ENCODE peak calls at places on chromosomes 4 and X, in eight cellular contexts. R is mesendoderm, E is suprapubic skin, O is left ventricle myocardium inferior, Q is cardiac muscle cell, D is HepG2, B is OCI-LY7, P is prostate gland. N is an unnamed sample.

GRCh38 chr4:94420356-94420755 is 31.4 kb upstream of the PDLIM5 start:
- DNase-seq in R (no peak), E (no peak), O (no peak), Q (no peak), D (no peak), B (no peak), P (no peak), N (no peak)

GRCh38 chrX:16124201-16124600 is 836 bp downstream of the GRPR start:
- DNase-seq in R (no peak), E (no peak), O (no peak), Q (no peak), D (no peak), B (no peak), P (no peak), N (no peak)

GRCh38 chr4:38673109-38673978 is 9.3 kb downstream of the KLF3 start:
- DNase-seq in R (no peak), E (peak; percentile 84), O (peak; percentile 67), Q (peak; percentile 25), D (peak; percentile 95), B (no peak), P (peak; percentile 72), N (peak; percentile 65)

GRCh38 chr4:125891597-125892258 is 577.0 kb downstream of the FAT4 start:
- DNase-seq in R (no peak), E (no peak), O (no peak), Q (no peak), D (no peak), B (no peak), P (no peak), N (peak; percentile 62)

GRCh38 chr4:82560853-82561744 is 689 bp downstream of the TMEM150C start:
- DNase-seq in R (no peak), E (no peak), O (no peak), Q (no peak), D (no peak), B (no peak), P (no peak), N (no peak)

GRCh38 chr4:189533603-189534002 is 407.1 kb upstream of the FRG1 start:
- DNase-seq in R (no peak), E (no peak), O (no peak), Q (no peak), D (no peak), B (no peak), P (no peak), N (no peak)

GRCh38 chr4:182231080-182231479 is 12.1 kb upstream of the TENM3 start:
- DNase-seq in R (no peak), E (no peak), O (no peak), Q (no peak), D (no peak), B (no peak), P (no peak), N (no peak)

GRCh38 chrX:1093112-1093511 is 119.3 kb downstream of the CRLF2 start:
- DNase-seq in R (no peak), E (no peak), O (no peak), Q (no peak), D (no peak), B (no peak), P (no peak), N (no peak)

GRCh38 chr4:140116442-140117104 is 37.4 kb downstream of the MAML3 start:
- DNase-seq in R (peak; percentile 68), E (no peak), O (no peak), Q (no peak), D (no peak), B (no peak), P (no peak), N (no peak)

GRCh38 chr4:5553801-5554200 is 154.6 kb downstream of the EVC2 start:
- DNase-seq in R (no peak), E (no peak), O (no peak), Q (no peak), D (no peak), B (no peak), P (no peak), N (no peak)

GRCh38 chr4:11416767-11417113 is 12.0 kb downstream of the HS3ST1 start:
- DNase-seq in R (peak; percentile 63), E (no peak), O (no peak), Q (no peak), D (no peak), B (no peak), P (no peak), N (no peak)

GRCh38 chr4:38164346-38164745 is 204.1 kb downstream of the PTTG2 start:
- DNase-seq in R (no peak), E (no peak), O (no peak), Q (no peak), D (no peak), B (no peak), P (no peak), N (no peak)

GRCh38 chr4:47213106-47213505 is 181.7 kb downstream of the GABRB1 start:
- DNase-seq in R (no peak), E (no peak), O (no peak), Q (no peak), D (no peak), B (no peak), P (no peak), N (no peak)

GRCh38 chrX:13334491-13334890 is 14.6 kb upstream of the ATXN3L start:
- DNase-seq in R (peak; percentile 62), E (no peak), O (no peak), Q (no peak), D (no peak), B (no peak), P (no peak), N (no peak)

GRCh38 chrX:18941896-18942295 is 42.0 kb downstream of the PHKA2 start:
- DNase-seq in R (no peak), E (no peak), O (no peak), Q (no peak), D (no peak), B (no peak), P (no peak), N (no peak)

GRCh38 chrX:132412208-132412607 is 76.6 kb downstream of the MBNL3 start:
- DNase-seq in R (peak; percentile 87), E (no peak), O (no peak), Q (no peak), D (peak; percentile 35), B (no peak), P (no peak), N (no peak)

GRCh38 chr4:148790691-148791090 is 348.5 kb upstream of the NR3C2 start:
- DNase-seq in R (peak; percentile 57), E (no peak), O (no peak), Q (no peak), D (no peak), B (no peak), P (no peak), N (no peak)

GRCh38 chrX:72712094-72712755 is 1.9 kb downstream of the PHKA1 start:
- DNase-seq in R (peak; percentile 27), E (no peak), O (no peak), Q (no peak), D (no peak), B (no peak), P (no peak), N (no peak)

GRCh38 chrX:153723351-153724251 is 586 bp downstream of the BCAP31 start:
- DNase-seq in R (peak; percentile 67), E (no peak), O (no peak), Q (peak; percentile 56), D (peak; percentile 59), B (peak; percentile 72), P (peak; percentile 12), N (peak; percentile 56)

DNA sequence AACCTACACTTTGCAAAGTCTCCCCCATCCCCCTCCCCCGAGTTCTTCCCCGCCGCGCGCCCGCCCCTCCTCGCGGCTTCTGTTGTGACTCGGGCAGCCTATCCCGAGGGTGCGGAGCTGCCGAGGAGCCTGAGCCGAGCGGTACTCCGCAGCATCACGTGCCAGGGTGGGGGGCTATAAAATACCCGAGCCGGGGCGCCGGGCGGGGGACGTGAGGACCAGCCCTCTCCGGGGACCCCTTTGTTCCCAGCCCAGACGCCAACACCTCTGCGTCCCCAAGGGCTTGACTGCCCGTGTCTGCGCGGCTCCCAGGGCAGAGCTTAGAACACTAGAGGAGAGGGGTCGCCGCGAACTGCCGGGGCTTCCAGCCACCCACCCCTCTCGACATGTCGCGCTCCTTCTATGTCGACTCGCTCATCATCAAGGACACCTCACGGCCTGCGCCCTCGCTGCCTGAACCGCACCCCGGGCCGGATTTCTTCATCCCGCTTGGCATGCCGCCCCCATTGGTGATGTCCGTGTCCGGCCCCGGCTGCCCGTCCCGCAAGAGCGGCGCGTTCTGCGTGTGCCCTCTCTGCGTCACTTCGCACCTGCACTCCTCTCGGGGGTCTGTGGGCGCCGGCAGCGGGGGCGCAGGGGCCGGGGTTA is at the start of gene GSX2:
- DNase-seq in R (peak; percentile 11), E (peak; percentile 81), O (peak; percentile 37), Q (no peak), D (no peak), B (no peak), P (no peak), N (no peak)
- H3K4me3 ChIP-seq in R (peak within 1 kb of the TSS; percentile 13), E (peak within 1 kb of the TSS; percentile 41), O (peak within 1 kb of the TSS; percentile 60), Q (peak within 1 kb of the TSS; percentile 23), D (peak within 1 kb of the TSS; percentile 45), B (no peak within 1 kb of the TSS), P (peak within 1 kb of the TSS; percentile 5), N (no peak within 1 kb of the TSS)

DNA sequence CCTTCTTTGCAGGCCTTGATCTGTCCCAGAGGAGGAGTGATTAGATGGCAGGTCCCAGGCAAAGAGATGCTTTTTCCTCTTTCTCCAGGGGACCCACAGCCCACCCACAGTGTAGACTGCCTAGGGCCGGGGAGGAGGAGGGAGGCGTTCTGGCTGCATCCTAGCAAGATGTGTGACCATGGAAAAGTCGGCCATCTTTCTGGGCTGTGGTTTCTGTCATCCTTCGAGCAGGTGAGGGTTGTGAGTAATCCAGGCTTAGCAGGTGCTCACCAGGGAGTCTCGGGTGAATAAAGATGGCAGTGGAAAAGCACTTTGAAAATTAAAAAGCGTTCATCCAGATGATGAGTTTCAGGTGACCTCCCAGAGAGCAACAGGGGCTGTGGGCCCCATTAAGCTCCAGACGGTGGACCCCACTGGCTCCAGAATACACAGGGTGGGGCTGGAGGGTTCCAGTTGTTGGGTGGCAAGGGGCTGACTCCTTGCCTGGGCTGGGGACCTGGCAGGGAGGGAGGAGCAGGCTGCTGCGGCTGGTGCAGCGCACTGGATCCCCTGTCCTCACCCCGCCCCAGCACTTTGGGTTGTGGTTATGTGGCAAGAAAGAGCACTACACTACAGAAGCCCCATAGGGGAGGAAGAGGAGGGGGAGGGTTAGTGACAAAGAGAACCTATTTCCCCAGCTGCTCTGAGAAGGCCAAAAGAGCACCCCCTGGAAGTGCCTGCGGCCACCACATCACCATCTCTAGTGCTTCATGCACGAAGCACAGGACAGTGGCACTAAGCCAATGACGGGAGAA is 23.7 kb downstream of the ELF4 start:
- DNase-seq in R (no peak), E (no peak), O (no peak), Q (no peak), D (no peak), B (peak; percentile 79), P (no peak), N (no peak)
- H3K4me1 ChIP-seq in R (peaks cover 3% of the 10 kb centered on the region), E (peaks cover 48% of the 10 kb centered on the region), O (peaks cover 29% of the 10 kb centered on the region), Q (no peaks in the 10 kb centered on the region), D (peaks cover 12% of the 10 kb centered on the region), B (peaks cover 92% of the 10 kb centered on the region), P (no peaks in the 10 kb centered on the region), N (no peaks in the 10 kb centered on the region)

DNA sequence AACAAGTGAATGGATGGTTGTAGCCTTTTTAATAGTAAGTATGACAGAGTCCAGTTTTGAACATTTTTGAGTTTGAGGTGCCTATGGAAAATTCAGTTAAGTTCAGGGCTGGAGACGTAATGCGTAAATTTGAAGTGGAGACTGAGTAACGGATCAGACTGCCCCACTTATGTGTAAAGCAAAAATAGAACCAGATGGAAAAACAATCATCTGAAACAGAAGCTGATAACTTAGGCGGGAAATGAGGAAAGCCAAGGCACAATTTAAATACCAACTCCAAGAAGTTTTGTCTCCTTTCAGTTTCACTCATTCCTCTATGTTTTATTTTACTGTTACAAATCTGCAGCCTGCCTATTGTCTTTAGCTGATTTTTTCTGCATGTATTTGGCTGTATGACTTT is 1.2 kb downstream of the SGCB start:
- DNase-seq in R (no peak), E (no peak), O (no peak), Q (no peak), D (no peak), B (no peak), P (no peak), N (no peak)
- H3K4me3 ChIP-seq in R (no peak overlapping the region), E (peak overlapping the region; percentile 92), O (peak overlapping the region; percentile 90), Q (peak overlapping the region; percentile 89), D (peak overlapping the region; percentile 77), B (peak overlapping the region; percentile 96), P (peak overlapping the region; percentile 73), N (peak overlapping the region; percentile 61)

GRCh38 chr4:122827899-122828601 is 1.4 kb downstream of the FGF2 start:
- DNase-seq in R (peak; percentile 84), E (peak; percentile 68), O (no peak), Q (peak; percentile 19), D (peak; percentile 11), B (peak; percentile 39), P (no peak), N (peak; percentile 71)
- H3K4me1 ChIP-seq in R (peaks cover 7% of the 10 kb centered on the region), E (peaks cover 26% of the 10 kb centered on the region), O (peaks cover 34% of the 10 kb centered on the region), Q (no peaks in the 10 kb centered on the region), D (peaks cover 12% of the 10 kb centered on the region), B (peaks cover 15% of the 10 kb centered on the region), P (no peaks in the 10 kb centered on the region), N (peaks cover 5% of the 10 kb centered on the region)